ENCODE peak calls at places on chromosomes 1 and 21, in seven cellular contexts. One of them, this sample, is unnamed.
A peak's percentile ranks its signal among the peaks of the same experiment; 100 is the strongest.

GRCh38 chr1:72037745-72038343 is 244.5 kb downstream of the NEGR1 start:
- DNase-seq in NCI-H345: peak; percentile 36
- DNase-seq in A549: no peak
- DNase-seq in WTC11: peak; percentile 34
- DNase-seq in left ventricle myocardium inferior: no peak
- DNase-seq in memory B cell: no peak
- DNase-seq in NCI-H2029: peak; percentile 41
- DNase-seq in this sample: peak; percentile 52

GRCh38 chr1:60280256-60280655 is 206.7 kb upstream of the C1orf87 start:
- DNase-seq in NCI-H345: no peak
- DNase-seq in A549: no peak
- DNase-seq in WTC11: no peak
- DNase-seq in left ventricle myocardium inferior: no peak
- DNase-seq in memory B cell: no peak
- DNase-seq in NCI-H2029: peak; percentile 12
- DNase-seq in this sample: no peak

GRCh38 chr1:41696381-41696780 is 211.9 kb upstream of the EDN2 start:
- DNase-seq in NCI-H345: no peak
- DNase-seq in A549: no peak
- DNase-seq in WTC11: no peak
- DNase-seq in left ventricle myocardium inferior: no peak
- DNase-seq in memory B cell: no peak
- DNase-seq in NCI-H2029: no peak
- DNase-seq in this sample: no peak

GRCh38 chr1:206112600-206113301 is 4.4 kb downstream of the AVPR1B start:
- DNase-seq in NCI-H345: no peak
- DNase-seq in A549: no peak
- DNase-seq in WTC11: no peak
- DNase-seq in left ventricle myocardium inferior: no peak
- DNase-seq in memory B cell: no peak
- DNase-seq in NCI-H2029: peak; percentile 86
- DNase-seq in this sample: no peak

GRCh38 chr1:162319510-162320160 is 57.0 kb downstream of the SPATA46 start:
- DNase-seq in NCI-H345: no peak
- DNase-seq in A549: no peak
- DNase-seq in WTC11: no peak
- DNase-seq in left ventricle myocardium inferior: no peak
- DNase-seq in memory B cell: no peak
- DNase-seq in NCI-H2029: no peak
- DNase-seq in this sample: no peak

GRCh38 chr1:206578115-206578935 is 33.9 kb downstream of the EIF2D start:
- DNase-seq in NCI-H345: no peak
- DNase-seq in A549: no peak
- DNase-seq in WTC11: no peak
- DNase-seq in left ventricle myocardium inferior: no peak
- DNase-seq in memory B cell: no peak
- DNase-seq in NCI-H2029: peak; percentile 21
- DNase-seq in this sample: no peak

GRCh38 chr1:150281758-150282557 is at the start of gene CIART:
- DNase-seq in NCI-H345: peak; percentile 100
- DNase-seq in A549: peak; percentile 93
- DNase-seq in WTC11: peak; percentile 92
- DNase-seq in left ventricle myocardium inferior: peak; percentile 92
- DNase-seq in memory B cell: peak; percentile 39
- DNase-seq in NCI-H2029: peak; percentile 99
- DNase-seq in this sample: peak; percentile 98

GRCh38 chr1:33468559-33468958 is 3.9 kb upstream of the ZSCAN20 start:
- DNase-seq in NCI-H345: no peak
- DNase-seq in A549: no peak
- DNase-seq in WTC11: no peak
- DNase-seq in left ventricle myocardium inferior: no peak
- DNase-seq in memory B cell: no peak
- DNase-seq in NCI-H2029: no peak
- DNase-seq in this sample: no peak

GRCh38 chr1:35660581-35661473 is 19.5 kb upstream of the PSMB2 start:
- DNase-seq in NCI-H345: no peak
- DNase-seq in A549: no peak
- DNase-seq in WTC11: peak; percentile 66
- DNase-seq in left ventricle myocardium inferior: no peak
- DNase-seq in memory B cell: no peak
- DNase-seq in NCI-H2029: no peak
- DNase-seq in this sample: no peak

GRCh38 chr1:67817319-67817718 is 15.9 kb downstream of the GNG12 start:
- DNase-seq in NCI-H345: no peak
- DNase-seq in A549: no peak
- DNase-seq in WTC11: no peak
- DNase-seq in left ventricle myocardium inferior: no peak
- DNase-seq in memory B cell: no peak
- DNase-seq in NCI-H2029: peak; percentile 10
- DNase-seq in this sample: no peak

GRCh38 chr1:173590557-173590956 is 12.3 kb downstream of the SLC9C2 start:
- DNase-seq in NCI-H345: no peak
- DNase-seq in A549: no peak
- DNase-seq in WTC11: no peak
- DNase-seq in left ventricle myocardium inferior: no peak
- DNase-seq in memory B cell: no peak
- DNase-seq in NCI-H2029: no peak
- DNase-seq in this sample: no peak

GRCh38 chr1:220368352-220369265 is 96.4 kb upstream of the RAB3GAP2 start:
- DNase-seq in NCI-H345: no peak
- DNase-seq in A549: no peak
- DNase-seq in WTC11: no peak
- DNase-seq in left ventricle myocardium inferior: no peak
- DNase-seq in memory B cell: no peak
- DNase-seq in NCI-H2029: no peak
- DNase-seq in this sample: no peak

GRCh38 chr21:39111928-39112327 is 71.3 kb downstream of the PSMG1 start:
- DNase-seq in NCI-H345: no peak
- DNase-seq in A549: no peak
- DNase-seq in WTC11: no peak
- DNase-seq in left ventricle myocardium inferior: no peak
- DNase-seq in memory B cell: no peak
- DNase-seq in NCI-H2029: no peak
- DNase-seq in this sample: no peak

GRCh38 chr1:164647211-164647610 is 88.2 kb downstream of the PBX1 start:
- DNase-seq in NCI-H345: no peak
- DNase-seq in A549: no peak
- DNase-seq in WTC11: no peak
- DNase-seq in left ventricle myocardium inferior: no peak
- DNase-seq in memory B cell: no peak
- DNase-seq in NCI-H2029: no peak
- DNase-seq in this sample: no peak

GRCh38 chr1:224175615-224176014 is 7.4 kb upstream of the DEGS1 start:
- DNase-seq in NCI-H345: no peak
- DNase-seq in A549: no peak
- DNase-seq in WTC11: peak; percentile 70
- DNase-seq in left ventricle myocardium inferior: no peak
- DNase-seq in memory B cell: no peak
- DNase-seq in NCI-H2029: peak; percentile 38
- DNase-seq in this sample: no peak

GRCh38 chr1:84691139-84691783 is 1.0 kb upstream of the SSX2IP start:
- DNase-seq in NCI-H345: no peak
- DNase-seq in A549: no peak
- DNase-seq in WTC11: no peak
- DNase-seq in left ventricle myocardium inferior: no peak
- DNase-seq in memory B cell: no peak
- DNase-seq in NCI-H2029: no peak
- DNase-seq in this sample: no peak

GRCh38 chr1:58814251-58815068 is 30.6 kb upstream of the JUN start:
- DNase-seq in NCI-H345: no peak
- DNase-seq in A549: no peak
- DNase-seq in WTC11: peak; percentile 64
- DNase-seq in left ventricle myocardium inferior: peak; percentile 58
- DNase-seq in memory B cell: no peak
- DNase-seq in NCI-H2029: no peak
- DNase-seq in this sample: no peak

GRCh38 chr1:183908095-183908494 is 103.2 kb downstream of the RGL1 start:
- DNase-seq in NCI-H345: no peak
- DNase-seq in A549: no peak
- DNase-seq in WTC11: no peak
- DNase-seq in left ventricle myocardium inferior: no peak
- DNase-seq in memory B cell: no peak
- DNase-seq in NCI-H2029: no peak
- DNase-seq in this sample: no peak

GRCh38 chr1:56820755-56821461 is 1.7 kb upstream of the FYB2 start:
- DNase-seq in NCI-H345: peak; percentile 84
- DNase-seq in A549: peak; percentile 69
- DNase-seq in WTC11: peak; percentile 97
- DNase-seq in left ventricle myocardium inferior: peak; percentile 74
- DNase-seq in memory B cell: peak; percentile 64
- DNase-seq in NCI-H2029: peak; percentile 92
- DNase-seq in this sample: peak; percentile 85

GRCh38 chr21:17732306-17732705 is 86.8 kb downstream of the C21orf91 start:
- DNase-seq in NCI-H345: peak; percentile 93
- DNase-seq in A549: no peak
- DNase-seq in WTC11: no peak
- DNase-seq in left ventricle myocardium inferior: no peak
- DNase-seq in memory B cell: no peak
- DNase-seq in NCI-H2029: peak; percentile 76
- DNase-seq in this sample: no peak

GRCh38 chr21:38660333-38661295 is 145.1 kb upstream of the ETS2 start:
- DNase-seq in NCI-H345: peak; percentile 26
- DNase-seq in A549: no peak
- DNase-seq in WTC11: peak; percentile 41
- DNase-seq in left ventricle myocardium inferior: peak; percentile 20
- DNase-seq in memory B cell: no peak
- DNase-seq in NCI-H2029: peak; percentile 13
- DNase-seq in this sample: peak; percentile 32

GRCh38 chr1:211738709-211739301 is 63.4 kb upstream of the NEK2 start:
- DNase-seq in NCI-H345: no peak
- DNase-seq in A549: no peak
- DNase-seq in WTC11: no peak
- DNase-seq in left ventricle myocardium inferior: no peak
- DNase-seq in memory B cell: no peak
- DNase-seq in NCI-H2029: no peak
- DNase-seq in this sample: peak; percentile 65

This sample was measured in WERI-Rb-1.